ENCODE peak calls at places on chromosomes 6 and 20, in nine cellular contexts. One of them, this sample, is unnamed.

GRCh38 chr6:12137480-12137879 is 125.4 kb downstream of the HIVEP1 start:
- DNase-seq in T-helper 9 cell: no peak
- DNase-seq in astrocyte of the spinal cord: peak; percentile 81
- DNase-seq in AG10803: peak; percentile 83
- DNase-seq in midbrain: peak; percentile 42
- DNase-seq in NCI-H2029 treated with DMSO at 0.1 percent for 48 hours: peak; percentile 22
- DNase-seq in activated CD4-positive, alpha-beta T cell treated with anti-CD3 and anti-CD28 coated beads, Interleukin-2, amount 10 ng/mL, durations not matched to agents 7 days and 5 days: no peak
- DNase-seq in nucleus accumbens: no peak
- DNase-seq in stimulated activated CD4-positive, alpha-beta T cell treated with anti-CD3 and anti-CD28 coated beads, Interleukin-4, amount 100 ng/mL, for 4 hours: no peak
- DNase-seq in this sample: peak; percentile 33

GRCh38 chr6:129110687-129111343 is 227.9 kb downstream of the LAMA2 start:
- DNase-seq in T-helper 9 cell: no peak
- DNase-seq in astrocyte of the spinal cord: no peak
- DNase-seq in AG10803: no peak
- DNase-seq in midbrain: no peak
- DNase-seq in NCI-H2029 treated with DMSO at 0.1 percent for 48 hours: no peak
- DNase-seq in activated CD4-positive, alpha-beta T cell treated with anti-CD3 and anti-CD28 coated beads, Interleukin-2, amount 10 ng/mL, durations not matched to agents 7 days and 5 days: no peak
- DNase-seq in nucleus accumbens: no peak
- DNase-seq in stimulated activated CD4-positive, alpha-beta T cell treated with anti-CD3 and anti-CD28 coated beads, Interleukin-4, amount 100 ng/mL, for 4 hours: no peak
- DNase-seq in this sample: no peak

GRCh38 chr6:84618836-84619235 is 145.6 kb downstream of the TBX18 start:
- DNase-seq in T-helper 9 cell: no peak
- DNase-seq in astrocyte of the spinal cord: peak; percentile 83
- DNase-seq in AG10803: peak; percentile 35
- DNase-seq in midbrain: no peak
- DNase-seq in NCI-H2029 treated with DMSO at 0.1 percent for 48 hours: no peak
- DNase-seq in activated CD4-positive, alpha-beta T cell treated with anti-CD3 and anti-CD28 coated beads, Interleukin-2, amount 10 ng/mL, durations not matched to agents 7 days and 5 days: no peak
- DNase-seq in nucleus accumbens: no peak
- DNase-seq in stimulated activated CD4-positive, alpha-beta T cell treated with anti-CD3 and anti-CD28 coated beads, Interleukin-4, amount 100 ng/mL, for 4 hours: no peak
- DNase-seq in this sample: no peak

GRCh38 chr6:159899994-159900745 is 9.4 kb downstream of the MAS1 start:
- DNase-seq in T-helper 9 cell: no peak
- DNase-seq in astrocyte of the spinal cord: peak; percentile 90
- DNase-seq in AG10803: peak; percentile 92
- DNase-seq in midbrain: no peak
- DNase-seq in NCI-H2029 treated with DMSO at 0.1 percent for 48 hours: no peak
- DNase-seq in activated CD4-positive, alpha-beta T cell treated with anti-CD3 and anti-CD28 coated beads, Interleukin-2, amount 10 ng/mL, durations not matched to agents 7 days and 5 days: no peak
- DNase-seq in nucleus accumbens: no peak
- DNase-seq in stimulated activated CD4-positive, alpha-beta T cell treated with anti-CD3 and anti-CD28 coated beads, Interleukin-4, amount 100 ng/mL, for 4 hours: no peak
- DNase-seq in this sample: no peak

GRCh38 chr20:5714261-5715041 is 35.8 kb upstream of the SHLD1 start:
- DNase-seq in T-helper 9 cell: peak; percentile 70
- DNase-seq in astrocyte of the spinal cord: peak; percentile 18
- DNase-seq in AG10803: no peak
- DNase-seq in midbrain: no peak
- DNase-seq in NCI-H2029 treated with DMSO at 0.1 percent for 48 hours: peak; percentile 14
- DNase-seq in activated CD4-positive, alpha-beta T cell treated with anti-CD3 and anti-CD28 coated beads, Interleukin-2, amount 10 ng/mL, durations not matched to agents 7 days and 5 days: peak; percentile 86
- DNase-seq in nucleus accumbens: no peak
- DNase-seq in stimulated activated CD4-positive, alpha-beta T cell treated with anti-CD3 and anti-CD28 coated beads, Interleukin-4, amount 100 ng/mL, for 4 hours: peak; percentile 18
- DNase-seq in this sample: peak; percentile 51

GRCh38 chr6:168192195-168192900 is 113.3 kb upstream of the FRMD1 start:
- DNase-seq in T-helper 9 cell: no peak
- DNase-seq in astrocyte of the spinal cord: no peak
- DNase-seq in AG10803: no peak
- DNase-seq in midbrain: no peak
- DNase-seq in NCI-H2029 treated with DMSO at 0.1 percent for 48 hours: no peak
- DNase-seq in activated CD4-positive, alpha-beta T cell treated with anti-CD3 and anti-CD28 coated beads, Interleukin-2, amount 10 ng/mL, durations not matched to agents 7 days and 5 days: no peak
- DNase-seq in nucleus accumbens: no peak
- DNase-seq in stimulated activated CD4-positive, alpha-beta T cell treated with anti-CD3 and anti-CD28 coated beads, Interleukin-4, amount 100 ng/mL, for 4 hours: no peak
- DNase-seq in this sample: no peak

GRCh38 chr20:37735541-37735940 is 41.7 kb downstream of the CTNNBL1 start:
- DNase-seq in T-helper 9 cell: no peak
- DNase-seq in astrocyte of the spinal cord: no peak
- DNase-seq in AG10803: no peak
- DNase-seq in midbrain: no peak
- DNase-seq in NCI-H2029 treated with DMSO at 0.1 percent for 48 hours: no peak
- DNase-seq in activated CD4-positive, alpha-beta T cell treated with anti-CD3 and anti-CD28 coated beads, Interleukin-2, amount 10 ng/mL, durations not matched to agents 7 days and 5 days: no peak
- DNase-seq in nucleus accumbens: no peak
- DNase-seq in stimulated activated CD4-positive, alpha-beta T cell treated with anti-CD3 and anti-CD28 coated beads, Interleukin-4, amount 100 ng/mL, for 4 hours: no peak
- DNase-seq in this sample: no peak

GRCh38 chr6:64376394-64376793 is 740.8 kb downstream of the PHF3 start:
- DNase-seq in T-helper 9 cell: no peak
- DNase-seq in astrocyte of the spinal cord: no peak
- DNase-seq in AG10803: no peak
- DNase-seq in midbrain: no peak
- DNase-seq in NCI-H2029 treated with DMSO at 0.1 percent for 48 hours: no peak
- DNase-seq in activated CD4-positive, alpha-beta T cell treated with anti-CD3 and anti-CD28 coated beads, Interleukin-2, amount 10 ng/mL, durations not matched to agents 7 days and 5 days: no peak
- DNase-seq in nucleus accumbens: no peak
- DNase-seq in stimulated activated CD4-positive, alpha-beta T cell treated with anti-CD3 and anti-CD28 coated beads, Interleukin-4, amount 100 ng/mL, for 4 hours: no peak
- DNase-seq in this sample: no peak

GRCh38 chr6:137264308-137265075 is 45.3 kb upstream of the IFNGR1 start:
- DNase-seq in T-helper 9 cell: no peak
- DNase-seq in astrocyte of the spinal cord: no peak
- DNase-seq in AG10803: peak; percentile 37
- DNase-seq in midbrain: no peak
- DNase-seq in NCI-H2029 treated with DMSO at 0.1 percent for 48 hours: no peak
- DNase-seq in activated CD4-positive, alpha-beta T cell treated with anti-CD3 and anti-CD28 coated beads, Interleukin-2, amount 10 ng/mL, durations not matched to agents 7 days and 5 days: no peak
- DNase-seq in nucleus accumbens: no peak
- DNase-seq in stimulated activated CD4-positive, alpha-beta T cell treated with anti-CD3 and anti-CD28 coated beads, Interleukin-4, amount 100 ng/mL, for 4 hours: no peak
- DNase-seq in this sample: no peak

GRCh38 chr6:36247691-36248090 is 22.2 kb upstream of the PNPLA1 start:
- DNase-seq in T-helper 9 cell: no peak
- DNase-seq in astrocyte of the spinal cord: no peak
- DNase-seq in AG10803: peak; percentile 45
- DNase-seq in midbrain: no peak
- DNase-seq in NCI-H2029 treated with DMSO at 0.1 percent for 48 hours: no peak
- DNase-seq in activated CD4-positive, alpha-beta T cell treated with anti-CD3 and anti-CD28 coated beads, Interleukin-2, amount 10 ng/mL, durations not matched to agents 7 days and 5 days: no peak
- DNase-seq in nucleus accumbens: no peak
- DNase-seq in stimulated activated CD4-positive, alpha-beta T cell treated with anti-CD3 and anti-CD28 coated beads, Interleukin-4, amount 100 ng/mL, for 4 hours: no peak
- DNase-seq in this sample: no peak

GRCh38 chr6:169172435-169172834 is 81.2 kb downstream of the THBS2 start:
- DNase-seq in T-helper 9 cell: no peak
- DNase-seq in astrocyte of the spinal cord: peak; percentile 88
- DNase-seq in AG10803: peak; percentile 90
- DNase-seq in midbrain: no peak
- DNase-seq in NCI-H2029 treated with DMSO at 0.1 percent for 48 hours: no peak
- DNase-seq in activated CD4-positive, alpha-beta T cell treated with anti-CD3 and anti-CD28 coated beads, Interleukin-2, amount 10 ng/mL, durations not matched to agents 7 days and 5 days: no peak
- DNase-seq in nucleus accumbens: no peak
- DNase-seq in stimulated activated CD4-positive, alpha-beta T cell treated with anti-CD3 and anti-CD28 coated beads, Interleukin-4, amount 100 ng/mL, for 4 hours: no peak
- DNase-seq in this sample: no peak

GRCh38 chr20:25624500-25624939 is 706 bp upstream of the NANP start:
- DNase-seq in T-helper 9 cell: no peak
- DNase-seq in astrocyte of the spinal cord: no peak
- DNase-seq in AG10803: no peak
- DNase-seq in midbrain: no peak
- DNase-seq in NCI-H2029 treated with DMSO at 0.1 percent for 48 hours: peak; percentile 50
- DNase-seq in activated CD4-positive, alpha-beta T cell treated with anti-CD3 and anti-CD28 coated beads, Interleukin-2, amount 10 ng/mL, durations not matched to agents 7 days and 5 days: no peak
- DNase-seq in nucleus accumbens: no peak
- DNase-seq in stimulated activated CD4-positive, alpha-beta T cell treated with anti-CD3 and anti-CD28 coated beads, Interleukin-4, amount 100 ng/mL, for 4 hours: no peak
- DNase-seq in this sample: no peak

GRCh38 chr6:169139179-169139971 is 114.3 kb downstream of the THBS2 start:
- DNase-seq in T-helper 9 cell: no peak
- DNase-seq in astrocyte of the spinal cord: no peak
- DNase-seq in AG10803: no peak
- DNase-seq in midbrain: no peak
- DNase-seq in NCI-H2029 treated with DMSO at 0.1 percent for 48 hours: no peak
- DNase-seq in activated CD4-positive, alpha-beta T cell treated with anti-CD3 and anti-CD28 coated beads, Interleukin-2, amount 10 ng/mL, durations not matched to agents 7 days and 5 days: no peak
- DNase-seq in nucleus accumbens: no peak
- DNase-seq in stimulated activated CD4-positive, alpha-beta T cell treated with anti-CD3 and anti-CD28 coated beads, Interleukin-4, amount 100 ng/mL, for 4 hours: no peak
- DNase-seq in this sample: no peak

GRCh38 chr6:129252377-129253071 is 369.6 kb downstream of the LAMA2 start:
- DNase-seq in T-helper 9 cell: no peak
- DNase-seq in astrocyte of the spinal cord: no peak
- DNase-seq in AG10803: no peak
- DNase-seq in midbrain: no peak
- DNase-seq in NCI-H2029 treated with DMSO at 0.1 percent for 48 hours: no peak
- DNase-seq in activated CD4-positive, alpha-beta T cell treated with anti-CD3 and anti-CD28 coated beads, Interleukin-2, amount 10 ng/mL, durations not matched to agents 7 days and 5 days: no peak
- DNase-seq in nucleus accumbens: no peak
- DNase-seq in stimulated activated CD4-positive, alpha-beta T cell treated with anti-CD3 and anti-CD28 coated beads, Interleukin-4, amount 100 ng/mL, for 4 hours: no peak
- DNase-seq in this sample: no peak

GRCh38 chr6:109706513-109706912 is 15.4 kb downstream of the FIG4 start:
- DNase-seq in T-helper 9 cell: no peak
- DNase-seq in astrocyte of the spinal cord: no peak
- DNase-seq in AG10803: no peak
- DNase-seq in midbrain: no peak
- DNase-seq in NCI-H2029 treated with DMSO at 0.1 percent for 48 hours: no peak
- DNase-seq in activated CD4-positive, alpha-beta T cell treated with anti-CD3 and anti-CD28 coated beads, Interleukin-2, amount 10 ng/mL, durations not matched to agents 7 days and 5 days: no peak
- DNase-seq in nucleus accumbens: no peak
- DNase-seq in stimulated activated CD4-positive, alpha-beta T cell treated with anti-CD3 and anti-CD28 coated beads, Interleukin-4, amount 100 ng/mL, for 4 hours: no peak
- DNase-seq in this sample: no peak

GRCh38 chr6:106496791-106497190 is 132.5 kb downstream of the RTN4IP1 start:
- DNase-seq in T-helper 9 cell: no peak
- DNase-seq in astrocyte of the spinal cord: no peak
- DNase-seq in AG10803: no peak
- DNase-seq in midbrain: no peak
- DNase-seq in NCI-H2029 treated with DMSO at 0.1 percent for 48 hours: no peak
- DNase-seq in activated CD4-positive, alpha-beta T cell treated with anti-CD3 and anti-CD28 coated beads, Interleukin-2, amount 10 ng/mL, durations not matched to agents 7 days and 5 days: no peak
- DNase-seq in nucleus accumbens: no peak
- DNase-seq in stimulated activated CD4-positive, alpha-beta T cell treated with anti-CD3 and anti-CD28 coated beads, Interleukin-4, amount 100 ng/mL, for 4 hours: no peak
- DNase-seq in this sample: no peak

GRCh38 chr6:70310063-70310694 is 7.3 kb upstream of the COL9A1 start:
- DNase-seq in T-helper 9 cell: no peak
- DNase-seq in astrocyte of the spinal cord: peak; percentile 59
- DNase-seq in AG10803: peak; percentile 47
- DNase-seq in midbrain: peak; percentile 76
- DNase-seq in NCI-H2029 treated with DMSO at 0.1 percent for 48 hours: no peak
- DNase-seq in activated CD4-positive, alpha-beta T cell treated with anti-CD3 and anti-CD28 coated beads, Interleukin-2, amount 10 ng/mL, durations not matched to agents 7 days and 5 days: peak; percentile 18
- DNase-seq in nucleus accumbens: no peak
- DNase-seq in stimulated activated CD4-positive, alpha-beta T cell treated with anti-CD3 and anti-CD28 coated beads, Interleukin-4, amount 100 ng/mL, for 4 hours: no peak
- DNase-seq in this sample: peak; percentile 63

GRCh38 chr6:12266571-12266970 is 23.6 kb upstream of the EDN1 start:
- DNase-seq in T-helper 9 cell: no peak
- DNase-seq in astrocyte of the spinal cord: peak; percentile 75
- DNase-seq in AG10803: peak; percentile 77
- DNase-seq in midbrain: no peak
- DNase-seq in NCI-H2029 treated with DMSO at 0.1 percent for 48 hours: no peak
- DNase-seq in activated CD4-positive, alpha-beta T cell treated with anti-CD3 and anti-CD28 coated beads, Interleukin-2, amount 10 ng/mL, durations not matched to agents 7 days and 5 days: no peak
- DNase-seq in nucleus accumbens: no peak
- DNase-seq in stimulated activated CD4-positive, alpha-beta T cell treated with anti-CD3 and anti-CD28 coated beads, Interleukin-4, amount 100 ng/mL, for 4 hours: no peak
- DNase-seq in this sample: no peak